ENCODE peak calls at places on chromosome 14, in four cellular contexts. F, Z, U and C are unnamed samples.

GRCh38 chr14:95774265-95775160 is 60.6 kb upstream of the TCL1A start:
- DNase-seq in U (peak), F (no peak), Z (peak), C (peak)

GRCh38 chr14:53174918-53175317 is 21.8 kb upstream of the DDHD1 start:
- DNase-seq in Z (no peak), F (no peak), U (no peak), C (no peak)

GRCh38 chr14:24858052-24858451 is 191.9 kb downstream of the STXBP6 start:
- DNase-seq in U (no peak), Z (no peak), F (no peak), C (no peak)

GRCh38 chr14:22994762-22995275 is 12.5 kb upstream of the AJUBA start:
- DNase-seq in F (no peak), U (no peak), Z (no peak), C (peak)

GRCh38 chr14:19873178-19873577 is 1.8 kb upstream of the OR4K2 start:
- DNase-seq in U (no peak), Z (no peak), F (no peak), C (no peak)

GRCh38 chr14:102622262-102622885 is 29.9 kb downstream of the RCOR1 start:
- DNase-seq in Z (no peak), U (no peak), F (no peak), C (no peak)

GRCh38 chr14:61812347-61813100 is 50.3 kb downstream of the SNAPC1 start:
- DNase-seq in Z (no peak), F (peak), U (no peak), C (peak)

GRCh38 chr14:83992857-83993256 is 1537.1 kb upstream of the FLRT2 start:
- DNase-seq in Z (no peak), U (no peak), F (peak), C (no peak)

GRCh38 chr14:93044116-93044515 is 71.6 kb downstream of the ITPK1 start:
- DNase-seq in U (no peak), Z (no peak), F (no peak), C (no peak)

GRCh38 chr14:30267141-30267540 is 291.8 kb upstream of the G2E3 start:
- DNase-seq in F (peak), U (no peak), Z (no peak), C (no peak)

GRCh38 chr14:46250113-46250703 is 401.4 kb downstream of the RPL10L start:
- DNase-seq in F (no peak), U (no peak), Z (no peak), C (peak)

GRCh38 chr14:75299064-75299463 is 20.4 kb downstream of the FOS start:
- DNase-seq in Z (no peak), U (no peak), F (no peak), C (no peak)

GRCh38 chr14:33406766-33407165 is 468.1 kb downstream of the NPAS3 start:
- DNase-seq in Z (no peak), F (no peak), U (no peak), C (no peak)

GRCh38 chr14:100773331-100774163 is 46.9 kb downstream of the DLK1 start:
- DNase-seq in F (no peak), Z (no peak), U (no peak), C (no peak)

GRCh38 chr14:92951912-92952471 is 29.0 kb downstream of the CHGA start:
- DNase-seq in U (peak), Z (no peak), F (peak), C (peak)

GRCh38 chr14:94081386-94081820 is 293 bp downstream of the IFI27L1 start:
- DNase-seq in F (no peak), U (no peak), Z (no peak), C (peak)

GRCh38 chr14:96626916-96627315 is 124.7 kb downstream of the PAPOLA start:
- DNase-seq in F (no peak), Z (no peak), U (no peak), C (no peak)

GRCh38 chr14:74955229-74955999 is at the start of gene PGF:
- DNase-seq in Z (no peak), U (no peak), F (no peak), C (peak)

GRCh38 chr14:56359245-56359644 is 220.4 kb upstream of the TMEM260 start:
- DNase-seq in Z (no peak), F (no peak), U (no peak), C (no peak)

GRCh38 chr14:51014086-51014485 is 69.8 kb upstream of the PYGL start:
- DNase-seq in U (no peak), F (peak), Z (peak), C (no peak)

GRCh38 chr14:52124791-52125661 is 56.2 kb upstream of the NID2 start:
- DNase-seq in F (peak), Z (peak), U (no peak), C (no peak)

GRCh38 chr14:51726166-51726899 is 74.6 kb downstream of the FRMD6 start:
- DNase-seq in Z (no peak), U (no peak), F (peak), C (no peak)

GRCh38 chr14:94560291-94560665 is 964 bp upstream of the SERPINA4 start:
- DNase-seq in U (no peak), F (no peak), Z (no peak), C (no peak)

GRCh38 chr14:51806624-51807023 is 53.8 kb upstream of the GNG2 start:
- DNase-seq in U (no peak), Z (no peak), F (no peak), C (no peak)

GRCh38 chr14:52790011-52790755 is 1.2 kb downstream of the GNPNAT1 start:
- DNase-seq in Z (no peak), U (no peak), F (no peak), C (peak)

GRCh38 chr14:80805136-80805535 is 136.4 kb downstream of the CEP128 start:
- DNase-seq in U (no peak), Z (no peak), F (peak), C (no peak)

GRCh38 chr14:32762886-32763285 is 175.8 kb upstream of the NPAS3 start:
- DNase-seq in Z (no peak), U (no peak), F (peak), C (no peak)

GRCh38 chr14:63650336-63650952 is 8.8 kb upstream of the WDR89 start:
- DNase-seq in F (no peak), Z (no peak), U (no peak), C (no peak)

GRCh38 chr14:35140718-35141581 is 18.6 kb downstream of the PRORP start:
- DNase-seq in U (no peak), Z (no peak), F (no peak), C (no peak)

GRCh38 chr14:63938198-63939005 is 85.6 kb downstream of the SYNE2 start:
- DNase-seq in F (no peak), U (no peak), Z (no peak), C (peak)

GRCh38 chr14:67940894-67941455 is 121.4 kb downstream of the RAD51B start:
- DNase-seq in F (peak), U (no peak), Z (peak), C (no peak)

GRCh38 chr14:68208218-68208617 is 388.6 kb downstream of the RAD51B start:
- DNase-seq in U (no peak), F (peak), Z (no peak), C (no peak)

GRCh38 chr14:90848944-90849731 is 32.9 kb upstream of the TTC7B start:
- DNase-seq in U (no peak), F (no peak), Z (no peak), C (no peak)

DNA sequence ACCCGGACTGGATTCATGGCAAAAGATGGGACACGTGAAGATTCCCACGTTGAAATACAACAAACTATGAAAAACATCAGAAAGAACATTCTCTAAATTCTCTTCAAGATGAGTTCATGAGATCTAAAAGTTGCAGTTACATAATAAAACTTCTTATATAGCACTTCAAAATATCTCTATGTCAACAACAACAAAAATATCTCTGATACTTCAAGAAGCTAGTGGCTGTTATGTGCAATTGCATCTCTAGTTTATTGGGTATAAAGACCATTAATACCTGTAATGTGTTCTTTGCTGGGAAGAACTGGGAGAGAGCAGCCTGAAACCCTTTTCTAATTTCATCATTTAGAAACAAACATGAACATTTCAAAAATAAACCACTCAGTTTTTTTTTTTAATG is 69.2 kb upstream of the RGS6 start:
- DNase-seq in Z (no peak), U (no peak), F (no peak), C (no peak)
- TF ChIP-seq CTCF in Z (peak), U (no peak), F (no peak), C (no peak)

GRCh38 chr14:49621114-49621881 is 699 bp downstream of the MGAT2 start:
- DNase-seq in U (no peak), Z (no peak), F (peak), C (peak)
- TF ChIP-seq CTCF in U (no peak), Z (no peak), F (no peak), C (no peak)

GRCh38 chr14:99479903-99480855 is 480 bp downstream of the SETD3 start:
- DNase-seq in Z (peak), U (no peak), F (peak), C (peak)
- TF ChIP-seq CTCF in Z (peak), U (no peak), F (no peak), C (no peak)

GRCh38 chr14:104025481-104025975 is 60.0 kb upstream of the ASPG start:
- DNase-seq in F (no peak), Z (no peak), U (no peak), C (no peak)

GRCh38 chr14:104023325-104024055 is 62.0 kb upstream of the ASPG start:
- DNase-seq in F (no peak), Z (no peak), U (no peak), C (no peak)

GRCh38 chr14:104030958-104031357 is 54.5 kb upstream of the ASPG start:
- DNase-seq in Z (no peak), F (no peak), U (no peak), C (no peak)

GRCh38 chr14:104031384-104031783 is 54.1 kb upstream of the ASPG start:
- DNase-seq in U (no peak), F (no peak), Z (no peak), C (no peak)

DNA sequence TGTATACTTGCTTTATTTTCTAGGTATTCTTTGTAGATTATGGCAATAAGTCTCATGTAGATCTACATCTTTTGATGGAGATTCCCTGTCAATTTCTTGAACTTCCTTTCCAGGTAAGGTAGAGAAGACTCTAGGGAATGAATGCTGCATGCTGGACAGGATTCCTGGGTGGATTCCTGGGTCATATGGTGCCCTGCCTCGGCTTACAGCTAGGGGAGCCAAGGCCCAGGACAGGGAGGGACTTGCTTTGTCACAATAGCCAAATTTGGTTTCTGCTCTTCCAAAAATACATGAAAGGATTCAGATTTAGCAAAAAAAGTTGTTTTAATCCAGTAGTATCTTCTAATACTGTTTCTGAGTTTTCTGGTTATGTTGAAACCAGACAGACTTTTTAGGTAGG is 59.5 kb upstream of the ASPG start:
- DNase-seq in U (no peak), Z (no peak), F (no peak), C (no peak)
- TF ChIP-seq CTCF in U (peak), Z (no peak), F (no peak), C (no peak)

GRCh38 chr14:36949371-36949770 is 223.0 kb downstream of the SLC25A21 start:
- DNase-seq in U (no peak), F (no peak), Z (no peak), C (no peak)

GRCh38 chr14:36950812-36951211 is 221.6 kb downstream of the SLC25A21 start:
- DNase-seq in U (no peak), F (no peak), Z (no peak), C (no peak)

GRCh38 chr14:36947362-36947761 is 225.0 kb downstream of the SLC25A21 start:
- DNase-seq in F (no peak), U (no peak), Z (no peak), C (no peak)

GRCh38 chr14:36946872-36947271 is 225.5 kb downstream of the SLC25A21 start:
- DNase-seq in Z (no peak), U (no peak), F (no peak), C (no peak)

GRCh38 chr14:36948157-36948859 is 224.1 kb downstream of the SLC25A21 start:
- DNase-seq in F (no peak), U (no peak), Z (no peak), C (no peak)
- TF ChIP-seq CTCF in F (no peak), U (no peak), Z (no peak), C (no peak)

DNA sequence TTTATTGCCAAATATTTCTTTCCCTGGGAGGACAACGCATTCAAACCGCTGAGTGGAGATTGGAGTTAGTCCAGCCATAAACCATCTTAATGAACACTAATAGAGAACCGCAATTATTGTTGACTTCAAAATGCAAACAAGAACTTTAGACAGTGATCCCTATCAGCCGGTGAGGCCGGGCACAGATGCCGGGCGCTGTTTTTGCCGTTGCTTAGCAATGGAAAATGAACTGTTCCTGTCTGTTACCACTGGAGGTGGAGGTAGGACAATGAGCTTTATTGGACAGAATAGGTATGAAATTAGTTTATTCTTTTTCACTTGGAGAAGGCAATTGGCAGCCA is 216.8 kb downstream of the TTC8 start:
- DNase-seq in U (no peak), Z (no peak), F (no peak), C (no peak)
- TF ChIP-seq CTCF in U (no peak), Z (no peak), F (no peak), C (no peak)